ENCODE peak calls at places on chromosomes 13 and 19, in seven cellular contexts. L is T47D, I is H1, K is GM12878, H is K562, C is HepG2, D is SK-N-SH. U is an unnamed sample.

GRCh38 chr13:29539866-29540265 is 55.6 kb downstream of the SLC7A1 start:
- DNase-seq in L (peak), I (no peak), K (no peak), H (no peak), C (no peak), D (no peak), U (no peak)

GRCh38 chr13:100440756-100441421 is 147.7 kb downstream of the GGACT start:
- DNase-seq in L (no peak), I (no peak), K (no peak), H (no peak), C (peak), D (no peak), U (no peak)

GRCh38 chr13:42538996-42539395 is 35.0 kb upstream of the TNFSF11 start:
- DNase-seq in L (no peak), I (no peak), K (no peak), H (no peak), C (no peak), D (no peak), U (no peak)

GRCh38 chr19:37227996-37228395 is 10.0 kb downstream of the ZNF383 start:
- DNase-seq in L (peak), I (no peak), K (no peak), H (no peak), C (no peak), D (peak), U (no peak)

GRCh38 chr19:52943134-52943883 is 19.4 kb downstream of the ZNF816 start:
- DNase-seq in L (peak), I (no peak), K (no peak), H (no peak), C (no peak), D (no peak), U (no peak)

GRCh38 chr19:55441692-55442321 is 1.3 kb downstream of the SHISA7 start:
- DNase-seq in L (peak), I (no peak), K (no peak), H (peak), C (no peak), D (no peak), U (no peak)

GRCh38 chr13:27367570-27367969 is 56.8 kb upstream of the GTF3A start:
- DNase-seq in L (no peak), I (no peak), K (no peak), H (no peak), C (no peak), D (no peak), U (no peak)

GRCh38 chr19:33156354-33156753 is 24.4 kb downstream of the WDR88 start:
- DNase-seq in L (no peak), I (no peak), K (no peak), H (no peak), C (peak), D (no peak), U (no peak)

GRCh38 chr19:30074741-30075460 is 132.9 kb downstream of the URI1 start:
- DNase-seq in L (no peak), I (no peak), K (no peak), H (no peak), C (no peak), D (no peak), U (no peak)

GRCh38 chr19:4713384-4713951 is 10.2 kb downstream of the DPP9 start:
- DNase-seq in L (no peak), I (no peak), K (no peak), H (no peak), C (no peak), D (peak), U (peak)

GRCh38 chr19:38564981-38565685 is 52.6 kb downstream of the MAP4K1 start:
- DNase-seq in L (peak), I (no peak), K (no peak), H (no peak), C (no peak), D (peak), U (no peak)

GRCh38 chr13:113889467-113889866 is 25.6 kb upstream of the GAS6 start:
- DNase-seq in L (no peak), I (no peak), K (no peak), H (no peak), C (no peak), D (no peak), U (no peak)

GRCh38 chr19:30371960-30372824 is at the start of gene ZNF536:
- DNase-seq in L (no peak), I (no peak), K (no peak), H (no peak), C (no peak), D (no peak), U (no peak)

GRCh38 chr19:10271543-10272086 is 695 bp downstream of the ICAM1 start:
- DNase-seq in L (no peak), I (no peak), K (no peak), H (peak), C (no peak), D (peak), U (no peak)

GRCh38 chr13:99967884-99968520 is 3.6 kb downstream of the ZIC5 start:
- DNase-seq in L (no peak), I (no peak), K (no peak), H (no peak), C (no peak), D (peak), U (no peak)

GRCh38 chr13:31282741-31283455 is 83.1 kb downstream of the B3GLCT start:
- DNase-seq in L (no peak), I (no peak), K (no peak), H (no peak), C (no peak), D (no peak), U (no peak)

GRCh38 chr13:72062566-72062965 is 195.6 kb upstream of the DACH1 start:
- DNase-seq in L (no peak), I (peak), K (no peak), H (no peak), C (no peak), D (no peak), U (no peak)

GRCh38 chr13:50712469-50712868 is 131.0 kb downstream of the DLEU7 start:
- DNase-seq in L (no peak), I (no peak), K (no peak), H (no peak), C (no peak), D (no peak), U (no peak)

GRCh38 chr19:33032218-33032781 is 32.4 kb downstream of the RHPN2 start:
- DNase-seq in L (no peak), I (no peak), K (no peak), H (no peak), C (no peak), D (no peak), U (no peak)

GRCh38 chr13:74289861-74290260 is 155.7 kb upstream of the KLF12 start:
- DNase-seq in L (no peak), I (no peak), K (no peak), H (no peak), C (no peak), D (peak), U (no peak)

GRCh38 chr13:32264407-32264806 is 50.8 kb downstream of the ZAR1L start:
- DNase-seq in L (no peak), I (no peak), K (no peak), H (no peak), C (no peak), D (no peak), U (no peak)

GRCh38 chr19:37955986-37956385 is 49.0 kb downstream of the SIPA1L3 start:
- DNase-seq in L (no peak), I (no peak), K (no peak), H (no peak), C (no peak), D (no peak), U (no peak)

GRCh38 chr13:33303885-33304284 is 18.3 kb upstream of the STARD13 start:
- DNase-seq in L (no peak), I (no peak), K (no peak), H (no peak), C (no peak), D (no peak), U (no peak)

DNA sequence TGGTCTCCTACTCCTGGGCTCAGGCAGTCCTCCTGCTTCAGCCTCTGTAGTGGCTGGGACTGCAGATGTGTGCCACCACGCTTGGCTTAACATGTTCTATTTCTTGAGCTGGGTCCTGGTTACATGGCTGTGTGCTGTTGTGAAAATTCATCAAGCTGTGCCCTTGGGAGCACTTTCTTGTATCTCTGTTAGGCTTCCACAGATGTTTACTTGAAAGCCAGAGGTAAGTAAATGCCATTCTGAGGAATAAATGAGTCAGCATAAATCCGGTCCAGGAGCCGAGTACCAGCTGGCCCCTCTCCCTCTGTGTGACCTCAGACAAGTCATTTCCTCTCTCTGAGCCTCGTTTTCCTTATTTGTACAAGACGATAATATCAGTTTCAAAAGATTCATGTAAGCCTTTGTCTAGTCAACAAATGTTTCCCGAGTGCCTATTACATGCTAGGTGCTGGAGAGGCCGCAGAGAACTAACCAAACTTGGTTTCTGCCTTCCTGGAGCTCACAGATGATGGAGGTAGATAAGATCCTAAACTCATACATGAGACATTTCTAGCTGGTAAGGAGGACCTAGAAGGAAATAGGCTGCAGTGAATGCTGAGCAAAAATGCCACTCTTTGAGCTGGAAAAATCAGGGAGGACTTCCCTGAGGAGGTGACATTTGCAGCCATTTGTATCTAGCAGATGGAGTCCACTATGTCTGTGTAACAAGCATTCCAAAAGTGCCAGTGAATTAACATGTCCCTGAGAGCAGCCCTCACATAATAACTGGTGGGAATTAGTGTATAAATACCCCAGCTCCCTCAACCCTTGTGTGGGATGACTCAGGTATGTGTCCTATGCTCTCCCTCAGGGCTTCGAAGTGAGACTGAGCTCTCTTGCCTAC is 2.7 kb upstream of the RASAL3 start:
- DNase-seq in L (peak), I (no peak), K (peak), H (no peak), C (no peak), D (no peak), U (no peak)
- TF ChIP-seq JUND in L (no peak), I (no peak), K (no peak), H (no peak), C (no peak), D (no peak), U (no peak)

DNA sequence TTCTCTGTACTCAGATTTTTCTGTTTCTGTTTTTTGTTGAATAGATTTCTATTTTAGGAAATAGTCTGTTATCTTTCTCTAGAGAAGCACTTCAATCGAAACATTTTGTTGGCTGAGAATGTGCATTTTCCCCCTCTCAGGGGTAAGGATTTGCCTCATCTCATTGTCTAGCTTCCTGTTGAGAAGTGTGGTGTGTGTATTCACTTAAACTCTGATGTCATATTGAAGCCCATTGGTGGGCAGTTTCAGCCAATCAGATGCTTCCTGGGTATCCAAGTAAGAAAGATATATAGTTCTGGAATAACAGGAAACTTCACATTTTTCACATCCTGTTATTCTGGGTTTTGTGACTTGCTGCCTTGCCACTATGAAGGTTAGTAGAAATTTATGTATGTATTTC is 87.6 kb downstream of the ARHGEF7 start:
- DNase-seq in L (peak), I (no peak), K (no peak), H (peak), C (no peak), D (peak), U (peak)
- TF ChIP-seq JUND in L (no peak), I (no peak), K (no peak), H (no peak), C (no peak), D (no peak), U (no peak)

GRCh38 chr13:21850013-21851006 is 179.4 kb downstream of the FGF9 start:
- DNase-seq in L (no peak), I (no peak), K (no peak), H (no peak), C (no peak), D (no peak), U (no peak)
- TF ChIP-seq JUND in L (no peak), I (no peak), K (no peak), H (no peak), C (no peak), D (no peak), U (no peak)

GRCh38 chr13:47216176-47216822 is 319.4 kb upstream of the HTR2A start:
- DNase-seq in L (no peak), I (no peak), K (no peak), H (no peak), C (no peak), D (no peak), U (no peak)
- TF ChIP-seq JUND in L (no peak), I (no peak), K (no peak), H (no peak), C (no peak), D (no peak), U (no peak)

GRCh38 chr13:45895880-45896279 is 44.3 kb upstream of the SIAH3 start:
- DNase-seq in L (no peak), I (no peak), K (no peak), H (no peak), C (no peak), D (no peak), U (no peak)
- TF ChIP-seq JUND in L (no peak), I (no peak), K (no peak), H (no peak), C (no peak), D (no peak), U (no peak)

GRCh38 chr13:52051400-52051799 is 26.9 kb downstream of the UTP14C start:
- DNase-seq in L (no peak), I (no peak), K (no peak), H (no peak), C (no peak), D (no peak), U (no peak)
- TF ChIP-seq JUND in L (no peak), I (no peak), K (no peak), H (no peak), C (no peak), D (no peak), U (no peak)

GRCh38 chr13:98796191-98796590 is 43.7 kb upstream of the SLC15A1 start:
- DNase-seq in L (no peak), I (no peak), K (no peak), H (no peak), C (no peak), D (no peak), U (no peak)
- TF ChIP-seq JUND in L (no peak), I (no peak), K (no peak), H (no peak), C (no peak), D (no peak), U (no peak)